ENCODE peak calls at places on chromosomes 11 and 22, in nine cellular contexts. One of them, this sample, is unnamed.

GRCh38 chr11:77351281-77351905 is 49.9 kb upstream of the GDPD4 start:
- DNase-seq in brain microvascular endothelial cell: no peak
- DNase-seq in kidney: no peak
- DNase-seq in stomach: no peak
- DNase-seq in AG04450: no peak
- DNase-seq in ovary: no peak
- DNase-seq in chondrocyte: no peak
- DNase-seq in neural crest cell: no peak
- DNase-seq in SK-N-SH: no peak
- DNase-seq in this sample: no peak

GRCh38 chr22:42360348-42360747 is 71.9 kb downstream of the NFAM1 start:
- DNase-seq in chondrocyte: no peak
- DNase-seq in brain microvascular endothelial cell: no peak
- DNase-seq in stomach: peak
- DNase-seq in kidney: no peak
- DNase-seq in ovary: no peak
- DNase-seq in AG04450: no peak
- DNase-seq in neural crest cell: no peak
- DNase-seq in SK-N-SH: no peak
- DNase-seq in this sample: no peak

GRCh38 chr11:85749287-85749834 is 61.6 kb downstream of the SYTL2 start:
- DNase-seq in brain microvascular endothelial cell: no peak
- DNase-seq in ovary: no peak
- DNase-seq in AG04450: no peak
- DNase-seq in SK-N-SH: no peak
- DNase-seq in stomach: no peak
- DNase-seq in neural crest cell: no peak
- DNase-seq in kidney: no peak
- DNase-seq in chondrocyte: no peak
- DNase-seq in this sample: no peak

GRCh38 chr11:65526744-65527143 is 1.9 kb downstream of the SCYL1 start:
- DNase-seq in SK-N-SH: peak
- DNase-seq in AG04450: no peak
- DNase-seq in ovary: no peak
- DNase-seq in neural crest cell: no peak
- DNase-seq in brain microvascular endothelial cell: no peak
- DNase-seq in stomach: no peak
- DNase-seq in chondrocyte: no peak
- DNase-seq in kidney: peak
- DNase-seq in this sample: no peak

GRCh38 chr22:31583861-31584485 is 78.0 kb downstream of the PISD start:
- DNase-seq in neural crest cell: no peak
- DNase-seq in chondrocyte: no peak
- DNase-seq in SK-N-SH: no peak
- DNase-seq in AG04450: no peak
- DNase-seq in kidney: no peak
- DNase-seq in stomach: no peak
- DNase-seq in ovary: no peak
- DNase-seq in brain microvascular endothelial cell: peak
- DNase-seq in this sample: no peak

GRCh38 chr11:78940500-78941225 is 366.0 kb upstream of the NARS2 start:
- DNase-seq in AG04450: no peak
- DNase-seq in SK-N-SH: no peak
- DNase-seq in brain microvascular endothelial cell: no peak
- DNase-seq in kidney: no peak
- DNase-seq in neural crest cell: no peak
- DNase-seq in chondrocyte: no peak
- DNase-seq in ovary: no peak
- DNase-seq in stomach: no peak
- DNase-seq in this sample: peak

GRCh38 chr11:43555811-43556210 is 124.7 kb upstream of the HSD17B12 start:
- DNase-seq in AG04450: no peak
- DNase-seq in SK-N-SH: no peak
- DNase-seq in kidney: no peak
- DNase-seq in chondrocyte: no peak
- DNase-seq in brain microvascular endothelial cell: peak
- DNase-seq in ovary: peak
- DNase-seq in stomach: no peak
- DNase-seq in neural crest cell: no peak
- DNase-seq in this sample: no peak

GRCh38 chr22:35212020-35212419 is 45.3 kb upstream of the HMGXB4 start:
- DNase-seq in AG04450: peak
- DNase-seq in stomach: peak
- DNase-seq in kidney: no peak
- DNase-seq in chondrocyte: no peak
- DNase-seq in neural crest cell: no peak
- DNase-seq in brain microvascular endothelial cell: peak
- DNase-seq in ovary: peak
- DNase-seq in SK-N-SH: no peak
- DNase-seq in this sample: no peak

GRCh38 chr11:27444801-27445215 is 27.8 kb downstream of the LGR4 start:
- DNase-seq in chondrocyte: no peak
- DNase-seq in AG04450: no peak
- DNase-seq in stomach: no peak
- DNase-seq in ovary: no peak
- DNase-seq in neural crest cell: peak
- DNase-seq in kidney: no peak
- DNase-seq in brain microvascular endothelial cell: no peak
- DNase-seq in SK-N-SH: no peak
- DNase-seq in this sample: no peak

GRCh38 chr11:116879789-116880402 is 42.5 kb upstream of the APOA1 start:
- DNase-seq in kidney: no peak
- DNase-seq in ovary: no peak
- DNase-seq in chondrocyte: no peak
- DNase-seq in neural crest cell: no peak
- DNase-seq in AG04450: peak
- DNase-seq in stomach: no peak
- DNase-seq in SK-N-SH: peak
- DNase-seq in brain microvascular endothelial cell: peak
- DNase-seq in this sample: peak

GRCh38 chr11:111001986-111002616 is 243.4 kb upstream of the POU2AF2 start:
- DNase-seq in chondrocyte: no peak
- DNase-seq in brain microvascular endothelial cell: peak
- DNase-seq in kidney: no peak
- DNase-seq in SK-N-SH: no peak
- DNase-seq in stomach: no peak
- DNase-seq in AG04450: peak
- DNase-seq in ovary: no peak
- DNase-seq in neural crest cell: no peak
- DNase-seq in this sample: no peak

GRCh38 chr11:72446929-72447753 is 12.8 kb upstream of the CLPB start:
- DNase-seq in AG04450: peak
- DNase-seq in chondrocyte: no peak
- DNase-seq in stomach: no peak
- DNase-seq in ovary: no peak
- DNase-seq in neural crest cell: peak
- DNase-seq in kidney: no peak
- DNase-seq in SK-N-SH: peak
- DNase-seq in brain microvascular endothelial cell: peak
- DNase-seq in this sample: no peak

GRCh38 chr11:61460986-61461385 is 31.1 kb downstream of the SDHAF2 start:
- DNase-seq in AG04450: no peak
- DNase-seq in brain microvascular endothelial cell: no peak
- DNase-seq in stomach: no peak
- DNase-seq in neural crest cell: no peak
- DNase-seq in kidney: no peak
- DNase-seq in SK-N-SH: no peak
- DNase-seq in ovary: no peak
- DNase-seq in chondrocyte: no peak
- DNase-seq in this sample: no peak

GRCh38 chr11:45247433-45247832 is 38.7 kb downstream of the SYT13 start:
- DNase-seq in AG04450: no peak
- DNase-seq in brain microvascular endothelial cell: no peak
- DNase-seq in SK-N-SH: peak
- DNase-seq in kidney: no peak
- DNase-seq in ovary: no peak
- DNase-seq in neural crest cell: no peak
- DNase-seq in stomach: no peak
- DNase-seq in chondrocyte: no peak
- DNase-seq in this sample: no peak

GRCh38 chr22:48889209-48889830 is 938.4 kb downstream of the BRD1 start:
- DNase-seq in stomach: no peak
- DNase-seq in neural crest cell: no peak
- DNase-seq in SK-N-SH: no peak
- DNase-seq in chondrocyte: peak
- DNase-seq in brain microvascular endothelial cell: no peak
- DNase-seq in kidney: peak
- DNase-seq in ovary: no peak
- DNase-seq in AG04450: no peak
- DNase-seq in this sample: no peak

GRCh38 chr22:19656541-19657251 is 57.6 kb upstream of the SEPTIN5 start:
- DNase-seq in kidney: no peak
- DNase-seq in AG04450: no peak
- DNase-seq in ovary: no peak
- DNase-seq in stomach: no peak
- DNase-seq in chondrocyte: no peak
- DNase-seq in SK-N-SH: no peak
- DNase-seq in neural crest cell: no peak
- DNase-seq in brain microvascular endothelial cell: no peak
- DNase-seq in this sample: no peak

GRCh38 chr22:38118182-38118581 is 7.7 kb upstream of the BAIAP2L2 start:
- DNase-seq in AG04450: no peak
- DNase-seq in SK-N-SH: no peak
- DNase-seq in neural crest cell: no peak
- DNase-seq in brain microvascular endothelial cell: no peak
- DNase-seq in ovary: no peak
- DNase-seq in chondrocyte: no peak
- DNase-seq in kidney: peak
- DNase-seq in stomach: no peak
- DNase-seq in this sample: no peak

GRCh38 chr22:38111941-38112355 is 1.5 kb upstream of the BAIAP2L2 start:
- DNase-seq in neural crest cell: no peak
- DNase-seq in ovary: no peak
- DNase-seq in kidney: peak
- DNase-seq in brain microvascular endothelial cell: no peak
- DNase-seq in chondrocyte: peak
- DNase-seq in stomach: peak
- DNase-seq in AG04450: no peak
- DNase-seq in SK-N-SH: no peak
- DNase-seq in this sample: no peak

GRCh38 chr22:38115423-38116205 is 5.1 kb upstream of the BAIAP2L2 start:
- DNase-seq in AG04450: no peak
- DNase-seq in chondrocyte: no peak
- DNase-seq in stomach: no peak
- DNase-seq in ovary: no peak
- DNase-seq in brain microvascular endothelial cell: no peak
- DNase-seq in SK-N-SH: no peak
- DNase-seq in kidney: peak
- DNase-seq in neural crest cell: no peak
- DNase-seq in this sample: no peak

GRCh38 chr22:38112361-38112760 is 1.9 kb upstream of the BAIAP2L2 start:
- DNase-seq in kidney: peak
- DNase-seq in neural crest cell: no peak
- DNase-seq in stomach: no peak
- DNase-seq in brain microvascular endothelial cell: no peak
- DNase-seq in SK-N-SH: no peak
- DNase-seq in AG04450: no peak
- DNase-seq in ovary: no peak
- DNase-seq in chondrocyte: no peak
- DNase-seq in this sample: no peak

GRCh38 chr22:38114484-38115398 is 4.3 kb upstream of the BAIAP2L2 start:
- DNase-seq in neural crest cell: peak
- DNase-seq in AG04450: peak
- DNase-seq in chondrocyte: peak
- DNase-seq in stomach: peak
- DNase-seq in SK-N-SH: peak
- DNase-seq in kidney: peak
- DNase-seq in ovary: peak
- DNase-seq in brain microvascular endothelial cell: peak
- DNase-seq in this sample: peak
- TF ChIP-seq CTCF in neural crest cell: peak
- TF ChIP-seq CTCF in AG04450: peak
- TF ChIP-seq CTCF in chondrocyte: peak
- TF ChIP-seq CTCF in stomach: peak
- TF ChIP-seq CTCF in SK-N-SH: peak
- TF ChIP-seq CTCF in kidney: peak
- TF ChIP-seq CTCF in ovary: peak
- TF ChIP-seq CTCF in brain microvascular endothelial cell: peak
- TF ChIP-seq CTCF in this sample: peak

DNA sequence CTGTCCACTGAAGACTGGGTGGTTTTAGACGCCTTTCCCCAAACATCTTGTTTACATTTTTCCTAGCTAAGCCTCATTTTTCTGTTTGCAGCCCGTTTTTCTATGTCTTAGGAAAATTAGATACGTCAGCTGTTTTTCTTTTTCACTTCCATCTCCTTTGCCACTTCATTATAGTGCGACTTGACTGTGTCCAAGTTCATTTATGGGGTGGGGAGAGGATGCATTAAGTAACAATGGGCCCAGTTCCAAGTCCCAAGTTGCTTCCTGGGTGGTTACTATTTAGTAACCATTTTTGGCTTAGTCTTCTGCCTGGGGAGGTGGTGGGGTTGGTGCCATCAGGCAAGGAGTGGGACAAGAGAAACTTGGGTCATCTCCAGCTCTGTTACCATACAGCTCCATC is 83.0 kb downstream of the TRAF6 start:
- DNase-seq in stomach: no peak
- DNase-seq in SK-N-SH: no peak
- DNase-seq in AG04450: no peak
- DNase-seq in neural crest cell: no peak
- DNase-seq in kidney: no peak
- DNase-seq in brain microvascular endothelial cell: no peak
- DNase-seq in chondrocyte: no peak
- DNase-seq in ovary: no peak
- DNase-seq in this sample: no peak
- TF ChIP-seq CTCF in stomach: no peak
- TF ChIP-seq CTCF in SK-N-SH: no peak
- TF ChIP-seq CTCF in AG04450: no peak
- TF ChIP-seq CTCF in neural crest cell: no peak
- TF ChIP-seq CTCF in kidney: no peak
- TF ChIP-seq CTCF in brain microvascular endothelial cell: no peak
- TF ChIP-seq CTCF in chondrocyte: no peak
- TF ChIP-seq CTCF in ovary: no peak
- TF ChIP-seq CTCF in this sample: no peak

DNA sequence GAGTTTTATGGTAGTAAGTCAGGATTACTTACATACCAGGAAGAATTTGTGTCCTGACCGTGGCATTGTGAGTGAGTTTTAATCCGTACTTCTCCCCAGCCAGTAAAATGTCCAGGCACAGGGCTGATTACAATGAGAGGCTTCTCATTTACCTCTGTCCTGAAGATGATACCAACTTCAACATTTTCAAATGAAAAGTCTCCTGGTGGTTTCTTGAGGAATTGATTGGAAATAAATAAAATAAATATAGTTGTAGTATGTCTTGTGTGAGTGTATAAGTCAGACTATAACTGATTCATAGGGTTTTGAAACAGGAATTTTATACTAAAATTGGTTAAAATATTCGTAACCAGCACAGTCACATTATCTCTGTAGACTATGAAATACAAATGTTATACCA is 382.5 kb downstream of the ETS1 start:
- DNase-seq in SK-N-SH: no peak
- DNase-seq in neural crest cell: no peak
- DNase-seq in brain microvascular endothelial cell: no peak
- DNase-seq in stomach: no peak
- DNase-seq in AG04450: no peak
- DNase-seq in ovary: no peak
- DNase-seq in chondrocyte: no peak
- DNase-seq in kidney: no peak
- DNase-seq in this sample: no peak
- TF ChIP-seq CTCF in SK-N-SH: peak
- TF ChIP-seq CTCF in neural crest cell: peak
- TF ChIP-seq CTCF in brain microvascular endothelial cell: peak
- TF ChIP-seq CTCF in stomach: no peak
- TF ChIP-seq CTCF in AG04450: no peak
- TF ChIP-seq CTCF in ovary: no peak
- TF ChIP-seq CTCF in chondrocyte: no peak
- TF ChIP-seq CTCF in kidney: no peak
- TF ChIP-seq CTCF in this sample: no peak

GRCh38 chr11:518463-519202 is 11.6 kb upstream of the RNH1 start:
- DNase-seq in AG04450: peak
- DNase-seq in kidney: peak
- DNase-seq in stomach: peak
- DNase-seq in neural crest cell: peak
- DNase-seq in chondrocyte: no peak
- DNase-seq in brain microvascular endothelial cell: peak
- DNase-seq in SK-N-SH: peak
- DNase-seq in ovary: peak
- DNase-seq in this sample: peak
- TF ChIP-seq CTCF in AG04450: peak
- TF ChIP-seq CTCF in kidney: peak
- TF ChIP-seq CTCF in stomach: peak
- TF ChIP-seq CTCF in neural crest cell: peak
- TF ChIP-seq CTCF in chondrocyte: peak
- TF ChIP-seq CTCF in brain microvascular endothelial cell: peak
- TF ChIP-seq CTCF in SK-N-SH: peak
- TF ChIP-seq CTCF in ovary: peak
- TF ChIP-seq CTCF in this sample: peak